ENCODE peak calls at places on chromosome 11, in four cellular contexts. N, K, Z and U are unnamed samples.

GRCh38 chr11:122852071-122852831 is 14.0 kb downstream of the CRTAM start:
- DNase-seq in Z (no peak), K (no peak), N (no peak), U (no peak)

GRCh38 chr11:105181521-105181920 is 42.0 kb upstream of the CARD18 start:
- DNase-seq in K (no peak), Z (no peak), N (no peak), U (no peak)

GRCh38 chr11:1603629-1604028 is 4.6 kb downstream of the KRTAP5-3 start:
- DNase-seq in N (no peak), Z (no peak), K (no peak), U (no peak)

GRCh38 chr11:19602406-19602805 is 110.2 kb upstream of the NAV2 start:
- DNase-seq in K (no peak), N (no peak), Z (no peak), U (no peak)

GRCh38 chr11:120880791-120881190 is 143.1 kb upstream of the TBCEL start:
- DNase-seq in K (no peak), Z (no peak), N (no peak), U (no peak)

GRCh38 chr11:131463609-131464008 is 93.2 kb downstream of the NTM start:
- DNase-seq in N (no peak), Z (no peak), K (no peak), U (no peak)

GRCh38 chr11:27571151-27571840 is 64.7 kb upstream of the LIN7C start:
- DNase-seq in Z (no peak), K (peak; percentile 7), N (no peak), U (no peak)

GRCh38 chr11:75135021-75135650 is 15.8 kb upstream of the SLCO2B1 start:
- DNase-seq in N (no peak), K (no peak), Z (no peak), U (no peak)

GRCh38 chr11:43508511-43508918 is 149.8 kb downstream of the TTC17 start:
- DNase-seq in K (no peak), N (no peak), Z (no peak), U (no peak)

GRCh38 chr11:93198221-93198650 is 445 bp upstream of the SLC36A4 start:
- DNase-seq in N (no peak), K (no peak), Z (peak; percentile 4), U (no peak)

GRCh38 chr11:9905562-9905961 is 241.7 kb downstream of the SWAP70 start:
- DNase-seq in Z (no peak), N (no peak), K (no peak), U (no peak)

GRCh38 chr11:70503201-70503877 is 105.0 kb downstream of the CTTN start:
- DNase-seq in K (no peak), N (no peak), Z (no peak), U (no peak)

GRCh38 chr11:110797453-110797852 is 85.2 kb upstream of the ARHGAP20 start:
- DNase-seq in K (no peak), Z (peak; percentile 88), N (no peak), U (no peak)

GRCh38 chr11:6900327-6900999 is 8.2 kb upstream of the OR2D2 start:
- DNase-seq in Z (no peak), N (no peak), K (no peak), U (no peak)

GRCh38 chr11:115220881-115221280 is 283.3 kb downstream of the CADM1 start:
- DNase-seq in Z (no peak), N (no peak), K (no peak), U (no peak)

DNA sequence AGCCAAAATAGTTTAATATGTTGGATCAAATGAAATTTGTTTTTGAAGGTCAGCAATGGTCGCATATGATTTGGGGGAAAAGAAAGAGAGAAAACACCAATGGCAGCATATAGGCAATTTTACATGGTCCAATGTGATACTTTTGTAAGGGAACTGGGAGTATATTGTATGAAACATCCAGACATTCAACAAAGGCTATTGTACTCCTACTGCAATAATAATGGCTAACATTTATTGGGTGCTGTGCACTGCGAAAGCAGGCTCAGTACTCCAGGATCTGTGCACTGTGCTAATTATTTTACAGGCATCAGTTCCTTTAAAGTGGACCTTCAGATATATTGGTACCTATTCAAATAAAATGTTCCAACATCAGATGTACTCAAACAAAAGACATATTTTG is 5.9 kb upstream of the OR10V1 start:
- DNase-seq in K (no peak), N (no peak), Z (no peak), U (no peak)
- TF ChIP-seq NFIC in K (no peak), N (no peak), Z (no peak), U (no peak)

GRCh38 chr11:61609970-61610347 is 29.1 kb upstream of the SYT7 start:
- DNase-seq in N (no peak), K (peak; percentile 51), Z (no peak), U (no peak)
- TF ChIP-seq SIN3A in N (no peak), K (no peak), Z (no peak), U (no peak)

GRCh38 chr11:113728814-113729213 is 22.7 kb upstream of the TMPRSS5 start:
- DNase-seq in Z (no peak), N (peak; percentile 22), K (no peak), U (no peak)
- TF ChIP-seq NFIC in Z (no peak), N (no peak), K (no peak), U (no peak)

GRCh38 chr11:77884186-77884828 is 63.4 kb downstream of the AAMDC start:
- DNase-seq in Z (no peak), N (no peak), K (no peak), U (no peak)
- TF ChIP-seq SIN3A in Z (no peak), N (no peak), K (no peak), U (no peak)